ENCODE peak calls at places on chromosomes 12 and 14, in four cellular contexts. Y is GM12878, R is K562, E is HepG2. T is an unnamed sample.

GRCh38 chr12:28938581-28939301 is 210.3 kb upstream of the FAR2 start:
- DNase-seq in Y (no peak), E (no peak), R (no peak), T (no peak)

GRCh38 chr14:99042376-99043257 is 229.4 kb downstream of the BCL11B start:
- DNase-seq in R (no peak), Y (no peak), E (no peak), T (no peak)

GRCh38 chr12:76033116-76034001 is 1.8 kb upstream of the PHLDA1 start:
- DNase-seq in Y (no peak), E (no peak), R (peak), T (no peak)

GRCh38 chr12:51238037-51238509 is 553 bp upstream of the DAZAP2 start:
- DNase-seq in Y (no peak), E (no peak), R (no peak), T (no peak)

GRCh38 chr12:111467862-111468245 is 62.1 kb downstream of the SH2B3 start:
- DNase-seq in E (no peak), R (no peak), Y (no peak), T (no peak)

GRCh38 chr12:123073962-123074801 is 76.7 kb downstream of the PITPNM2 start:
- DNase-seq in Y (no peak), R (no peak), E (no peak), T (no peak)

GRCh38 chr14:36167431-36167830 is 9.1 kb downstream of the PTCSC3 start:
- DNase-seq in E (no peak), R (no peak), Y (no peak), T (no peak)

GRCh38 chr14:25132734-25133422 is 82.9 kb upstream of the STXBP6 start:
- DNase-seq in R (peak), E (peak), Y (no peak), T (peak)

GRCh38 chr12:40762072-40762471 is 69.8 kb downstream of the CNTN1 start:
- DNase-seq in R (no peak), E (no peak), Y (no peak), T (no peak)

GRCh38 chr14:61375218-61375617 is 53.8 kb downstream of the PRKCH start:
- DNase-seq in Y (no peak), R (no peak), E (no peak), T (no peak)

GRCh38 chr14:23751591-23751990 is 115.4 kb downstream of the DHRS2 start:
- DNase-seq in E (no peak), R (no peak), Y (no peak), T (no peak)

GRCh38 chr14:50001146-50001998 is 108.5 kb downstream of the ARF6 start:
- DNase-seq in E (peak), R (peak), Y (no peak), T (no peak)

GRCh38 chr12:44101470-44101869 is 265.6 kb downstream of the TMEM117 start:
- DNase-seq in E (no peak), R (no peak), Y (no peak), T (no peak)

GRCh38 chr12:50240792-50241114 is 42.6 kb downstream of the LIMA1 start:
- DNase-seq in Y (no peak), R (peak), E (no peak), T (no peak)

GRCh38 chr12:46523863-46524770 is 151.5 kb upstream of the SLC38A2 start:
- DNase-seq in R (peak), E (peak), Y (no peak), T (no peak)

GRCh38 chr14:94125659-94126418 is 3.6 kb downstream of the IFI27L2 start:
- DNase-seq in R (no peak), Y (no peak), E (no peak), T (peak)

GRCh38 chr12:80233926-80234325 is 134.6 kb downstream of the OTOGL start:
- DNase-seq in R (no peak), Y (no peak), E (no peak), T (no peak)

GRCh38 chr14:100246136-100246535 is 7.2 kb downstream of the YY1 start:
- DNase-seq in Y (no peak), R (no peak), E (no peak), T (no peak)

GRCh38 chr12:2263921-2264320 is 211.1 kb downstream of the CACNA1C start:
- DNase-seq in E (no peak), R (no peak), Y (no peak), T (no peak)

GRCh38 chr12:113571713-113572112 is 100.0 kb upstream of the LHX5 start:
- DNase-seq in Y (no peak), E (no peak), R (no peak), T (no peak)

GRCh38 chr12:53230971-53231858 is 794 bp downstream of the RARG start:
- DNase-seq in Y (no peak), R (no peak), E (no peak), T (peak)

GRCh38 chr14:35355981-35356839 is 48.3 kb downstream of the NFKBIA start:
- DNase-seq in E (peak), R (peak), Y (no peak), T (no peak)

GRCh38 chr12:49808686-49809368 is 19.4 kb downstream of the NCKAP5L start:
- DNase-seq in Y (no peak), E (no peak), R (no peak), T (no peak)

GRCh38 chr12:27332407-27333310 is at the start of gene BMAL2:
- DNase-seq in Y (no peak), R (peak), E (peak), T (no peak)
- TF ChIP-seq BRCA1 in Y (no peak), R (no peak), E (no peak), T (no peak)

GRCh38 chr12:48782457-48783395 is 6.2 kb downstream of the ADCY6 start:
- DNase-seq in E (no peak), Y (no peak), R (no peak), T (no peak)
- TF ChIP-seq HDAC2 in E (no peak), Y (no peak), R (no peak), T (no peak)

GRCh38 chr14:74528886-74529285 is 35.3 kb downstream of the ISCA2 start:
- DNase-seq in E (no peak), R (no peak), Y (no peak), T (no peak)

GRCh38 chr14:74528406-74528805 is 34.8 kb downstream of the ISCA2 start:
- DNase-seq in R (no peak), E (no peak), Y (no peak), T (peak)

GRCh38 chr14:74531011-74531410 is 37.4 kb downstream of the ISCA2 start:
- DNase-seq in E (no peak), Y (no peak), R (no peak), T (no peak)

GRCh38 chr14:74532246-74532645 is 38.7 kb downstream of the ISCA2 start:
- DNase-seq in R (no peak), E (no peak), Y (no peak), T (no peak)

DNA sequence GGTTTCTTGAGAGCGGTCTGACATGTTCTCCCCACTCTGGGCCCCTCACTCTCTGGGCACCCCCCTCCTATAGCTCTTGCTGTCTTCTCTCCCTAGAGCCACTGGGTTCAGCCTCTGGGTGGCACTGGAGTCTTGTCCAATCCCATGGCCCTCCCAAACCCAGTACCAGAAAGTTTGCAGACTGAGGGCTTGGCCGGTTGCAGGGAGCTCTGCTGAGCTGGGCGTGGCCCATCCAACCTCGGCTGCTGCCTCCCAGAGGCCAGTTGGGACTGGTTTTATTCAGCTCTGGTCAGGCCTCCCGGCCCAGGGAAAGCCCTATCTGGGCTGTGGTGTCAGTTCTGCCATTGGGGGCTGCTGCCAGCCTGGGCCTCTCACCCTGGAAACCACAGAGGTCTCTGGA is 37.9 kb downstream of the ISCA2 start:
- DNase-seq in E (peak), R (peak), Y (no peak), T (peak)
- H2AFZ ChIP-seq in E (no peak), R (no peak), Y (no peak), T (peak)

GRCh38 chr14:76408877-76409276 is 32.9 kb downstream of the ESRRB start:
- DNase-seq in R (no peak), E (no peak), Y (no peak), T (no peak)

GRCh38 chr14:76413106-76413961 is 37.4 kb downstream of the ESRRB start:
- DNase-seq in E (no peak), R (no peak), Y (no peak), T (no peak)

GRCh38 chr14:76419399-76419798 is 43.5 kb downstream of the ESRRB start:
- DNase-seq in E (no peak), Y (no peak), R (no peak), T (no peak)

GRCh38 chr14:76412501-76412900 is 36.6 kb downstream of the ESRRB start:
- DNase-seq in Y (no peak), E (no peak), R (no peak), T (no peak)

DNA sequence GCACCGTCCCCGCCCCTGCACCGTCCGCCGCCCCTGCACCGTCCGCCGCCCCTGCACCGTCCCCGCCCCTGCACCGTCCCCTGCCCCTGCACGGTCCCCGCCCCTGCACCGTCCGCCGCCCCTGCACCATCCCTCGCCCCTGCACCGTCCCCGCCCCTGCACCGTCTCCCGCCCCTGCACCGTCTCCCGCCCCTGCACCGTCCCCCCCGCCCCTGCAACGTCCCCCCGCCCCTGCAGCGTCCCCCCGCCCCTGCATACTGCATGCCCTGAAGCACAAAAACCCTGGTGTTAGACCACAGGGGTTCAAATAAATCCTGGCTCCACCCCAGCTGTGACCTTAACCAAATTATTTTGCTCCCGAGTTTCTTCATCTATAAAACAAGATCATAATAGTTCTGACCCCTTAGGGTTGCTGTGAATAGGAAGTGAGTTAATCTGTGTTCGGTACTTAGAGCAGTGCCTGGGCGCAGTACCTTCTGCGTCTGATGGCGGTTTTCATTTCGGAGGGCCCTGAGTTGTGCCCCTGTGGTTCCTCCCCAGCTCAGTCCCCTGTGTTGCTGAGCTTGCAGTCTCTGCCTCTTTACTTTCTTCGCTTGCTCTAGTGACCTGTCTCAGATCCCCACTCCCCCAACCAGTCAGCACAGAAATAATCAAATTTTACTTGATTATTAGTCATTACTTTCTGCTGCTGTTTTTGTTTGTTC is 38.2 kb downstream of the ESRRB start:
- DNase-seq in R (no peak), Y (no peak), E (no peak), T (no peak)
- TF ChIP-seq BRCA1 in R (no peak), Y (no peak), E (no peak), T (no peak)

DNA sequence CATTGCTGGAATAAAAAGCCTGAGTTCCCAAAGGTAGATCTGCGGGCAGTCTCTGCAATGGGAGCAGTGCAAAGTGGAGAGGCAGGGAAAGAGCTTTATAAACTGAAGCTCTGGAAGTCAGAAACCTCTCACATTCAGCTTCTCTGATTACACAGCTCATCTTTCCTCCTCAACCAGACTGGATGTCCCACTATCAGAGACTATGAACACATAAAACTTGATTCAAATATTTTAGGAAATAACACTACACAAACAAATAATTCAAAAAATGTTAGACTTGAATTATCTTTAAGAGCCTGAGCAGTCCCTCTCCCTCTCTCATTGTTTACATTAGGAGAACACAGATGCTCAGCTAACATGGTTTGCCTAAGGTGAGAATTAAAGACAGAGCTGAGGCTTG is 72.9 kb downstream of the DENND5B start:
- DNase-seq in Y (no peak), E (no peak), R (no peak), T (no peak)
- TF ChIP-seq HDAC2 in Y (no peak), E (no peak), R (no peak), T (no peak)

DNA sequence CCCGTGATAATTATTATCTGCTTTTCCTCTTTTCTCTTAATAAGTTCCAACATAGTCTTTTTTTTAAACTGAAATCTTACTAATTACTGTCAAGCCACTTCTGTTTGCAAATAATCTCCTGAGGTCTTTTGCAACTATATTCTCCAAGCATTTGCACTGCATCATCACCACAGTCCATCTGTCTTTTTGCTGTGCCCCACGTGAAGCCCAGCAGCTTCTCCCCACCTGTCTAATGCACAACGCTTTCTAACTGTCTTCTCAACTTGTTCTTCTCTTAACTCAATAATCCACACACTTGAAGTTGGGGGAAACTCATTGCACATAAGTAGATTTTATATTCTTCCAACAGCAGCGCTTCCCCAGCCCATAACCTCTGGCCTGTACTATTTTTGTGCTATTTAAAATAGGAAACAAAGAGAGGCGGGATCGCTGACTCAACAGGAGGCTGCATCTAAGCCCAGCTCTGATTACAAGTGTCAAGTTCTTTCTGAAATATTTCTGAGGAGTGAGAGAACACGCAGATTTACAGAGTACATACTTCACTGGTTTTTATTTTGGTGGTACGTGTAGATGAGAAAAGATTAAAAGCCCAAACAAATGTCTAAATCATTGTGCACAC is 226.7 kb downstream of the GXYLT1 start:
- DNase-seq in R (no peak), Y (no peak), E (no peak), T (no peak)
- H2AFZ ChIP-seq in R (no peak), Y (no peak), E (no peak), T (no peak)